ENCODE peak calls at places on chromosomes 2 and 18, in five cellular contexts. V is AG04450, I is cardiac muscle cell, U is dorsolateral prefrontal cortex, Q is HCT116. B is an unnamed sample.

GRCh38 chr18:12059334-12060181 is 34.1 kb upstream of the ANKRD62 start:
- DNase-seq in I (no peak), V (no peak), Q (peak), U (no peak), B (no peak)

GRCh38 chr2:23497063-23497462 is 112.1 kb downstream of the KLHL29 start:
- DNase-seq in V (no peak), Q (no peak), U (no peak), I (peak), B (no peak)

GRCh38 chr18:80249217-80250093 is 2.1 kb upstream of the PARD6G start:
- DNase-seq in V (no peak), Q (no peak), U (no peak), I (no peak), B (peak)

GRCh38 chr18:76405761-76406356 is 89.2 kb downstream of the ZNF516 start:
- DNase-seq in Q (peak), V (no peak), U (no peak), I (peak), B (peak)

GRCh38 chr2:201465524-201465971 is 14.0 kb downstream of the STRADB start:
- DNase-seq in I (peak), V (no peak), U (no peak), Q (no peak), B (no peak)

GRCh38 chr18:250685-251084 is 17.2 kb downstream of the THOC1 start:
- DNase-seq in Q (no peak), I (no peak), U (no peak), V (peak), B (no peak)

GRCh38 chr2:176038694-176039093 is 36.6 kb upstream of the LNPK start:
- DNase-seq in I (no peak), Q (no peak), U (no peak), V (no peak), B (no peak)

GRCh38 chr18:35917043-35917442 is 55.4 kb upstream of the RMP24 start:
- DNase-seq in U (no peak), Q (no peak), I (no peak), V (no peak), B (no peak)

GRCh38 chr2:14781148-14781547 is 148.6 kb downstream of the LRATD1 start:
- DNase-seq in U (no peak), I (no peak), V (no peak), Q (no peak), B (peak)

GRCh38 chr2:203814661-203815540 is 52.7 kb upstream of the CTLA4 start:
- DNase-seq in U (peak), V (peak), I (peak), Q (peak), B (peak)

GRCh38 chr18:47594063-47594462 is 336.4 kb downstream of the SMAD2 start:
- DNase-seq in Q (no peak), V (no peak), U (no peak), I (no peak), B (no peak)

GRCh38 chr2:152573168-152573567 is 144.1 kb downstream of the PRPF40A start:
- DNase-seq in V (no peak), Q (peak), I (peak), U (no peak), B (peak)

GRCh38 chr18:23069481-23069880 is 65.8 kb upstream of the CABLES1 start:
- DNase-seq in I (no peak), V (no peak), Q (no peak), U (no peak), B (no peak)

GRCh38 chr2:170226216-170226615 is 48.3 kb downstream of the MYO3B start:
- DNase-seq in V (no peak), U (no peak), I (no peak), Q (no peak), B (no peak)

GRCh38 chr18:57627488-57627887 is 5.9 kb upstream of the NARS1 start:
- DNase-seq in I (peak), V (no peak), Q (no peak), U (no peak), B (no peak)

GRCh38 chr2:71743995-71744675 is 290.8 kb downstream of the DYSF start:
- DNase-seq in U (no peak), V (no peak), I (no peak), Q (no peak), B (no peak)

GRCh38 chr2:46136481-46136880 is 160.7 kb upstream of the EPAS1 start:
- DNase-seq in Q (no peak), I (no peak), V (no peak), U (no peak), B (no peak)

GRCh38 chr2:127024769-127025356 is 82.1 kb downstream of the BIN1 start:
- DNase-seq in Q (no peak), I (peak), U (no peak), V (no peak), B (no peak)
- TF ChIP-seq CTCF in Q (no peak), I (peak), U (no peak), V (peak), B (no peak)

DNA sequence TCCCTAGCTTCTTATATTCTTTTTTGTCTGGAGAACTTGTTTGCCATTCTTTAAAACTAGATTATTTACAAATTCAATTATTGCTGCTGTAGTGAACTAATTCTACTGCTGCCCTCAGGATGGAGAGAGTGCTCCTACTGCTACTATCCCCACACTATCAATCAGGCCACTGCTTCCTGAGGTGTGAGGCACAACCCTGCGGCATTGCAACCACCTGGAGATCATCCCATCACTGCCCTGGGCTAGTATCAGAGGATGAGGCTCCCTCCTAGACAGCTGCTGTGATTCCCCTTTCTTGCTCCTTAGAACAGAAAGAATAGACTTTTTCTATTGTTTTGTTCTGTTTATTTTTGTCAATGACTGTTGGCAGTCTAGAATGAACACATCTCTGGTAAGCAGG is 146.6 kb downstream of the CDH19 start:
- DNase-seq in Q (no peak), U (no peak), V (no peak), I (no peak), B (no peak)
- H3K27ac ChIP-seq in Q (no peak), U (no peak), V (no peak), I (no peak), B (no peak)

GRCh38 chr2:39437522-39438296 is 624 bp upstream of the MAP4K3 start:
- DNase-seq in Q (peak), U (no peak), I (peak), V (no peak), B (peak)
- TF ChIP-seq CTCF in Q (no peak), U (no peak), I (no peak), V (no peak), B (no peak)

DNA sequence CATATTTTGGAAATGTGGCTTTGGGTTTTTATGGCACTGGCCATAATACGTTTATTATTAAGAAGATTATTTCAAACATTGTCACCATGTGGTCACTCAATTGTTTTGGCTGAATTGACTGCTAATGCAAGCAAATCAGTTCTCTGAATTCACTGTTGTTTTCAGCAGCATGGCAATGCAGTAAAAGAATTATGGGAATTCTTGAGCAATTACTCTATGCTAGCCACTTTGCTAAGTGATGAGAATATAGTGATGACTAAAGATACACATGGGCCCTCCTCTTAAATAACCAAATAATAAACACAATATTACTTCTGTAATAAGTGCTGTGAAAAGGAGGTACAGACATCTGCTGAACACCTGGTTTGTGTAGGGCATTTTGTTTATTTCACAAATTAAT is 58.0 kb upstream of the FANCL start:
- DNase-seq in I (no peak), V (no peak), U (no peak), Q (no peak), B (no peak)
- H3K27ac ChIP-seq in I (no peak), V (no peak), U (no peak), Q (no peak), B (no peak)

DNA sequence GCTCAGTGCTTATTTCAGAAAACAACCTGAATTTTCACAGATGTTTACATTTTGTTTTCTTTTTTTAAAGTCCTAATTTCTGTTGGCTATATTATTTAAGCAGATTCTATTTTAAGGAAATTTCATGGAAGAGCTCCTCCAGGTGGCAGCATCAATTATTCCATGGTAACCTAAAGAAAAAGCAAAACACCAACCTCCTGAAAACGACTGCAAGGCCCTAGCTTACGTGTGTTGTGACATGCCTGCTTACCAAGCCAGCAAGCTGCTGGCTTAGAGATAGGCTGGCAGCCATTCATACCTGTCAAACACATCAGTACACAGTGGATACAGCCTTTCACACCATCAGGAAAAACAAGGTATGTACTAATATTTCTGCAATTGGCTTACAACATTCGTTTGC is 64.9 kb downstream of the LPIN2 start:
- DNase-seq in Q (peak), U (no peak), I (peak), V (no peak), B (peak)
- TF ChIP-seq CTCF in Q (peak), U (peak), I (peak), V (peak), B (peak)

GRCh38 chr2:237876951-237877491 is 17.6 kb downstream of the RAMP1 start:
- DNase-seq in U (peak), V (no peak), I (no peak), Q (no peak), B (no peak)
- H3K27ac ChIP-seq in U (peak), V (no peak), I (no peak), Q (no peak), B (peak)

GRCh38 chr2:196635156-196635555 is 4.4 kb upstream of the CCDC150 start:
- DNase-seq in V (no peak), Q (no peak), U (no peak), I (peak), B (no peak)

GRCh38 chr2:196640031-196640548 is 575 bp downstream of the CCDC150 start:
- DNase-seq in Q (no peak), U (no peak), I (no peak), V (no peak), B (no peak)

GRCh38 chr2:196638765-196639164 is 750 bp upstream of the CCDC150 start:
- DNase-seq in V (no peak), Q (no peak), U (no peak), I (no peak), B (no peak)

GRCh38 chr2:196639180-196640030 is at the start of gene CCDC150:
- DNase-seq in U (peak), I (peak), Q (peak), V (peak), B (peak)
- TF ChIP-seq CTCF in U (peak), I (peak), Q (peak), V (peak), B (no peak)

DNA sequence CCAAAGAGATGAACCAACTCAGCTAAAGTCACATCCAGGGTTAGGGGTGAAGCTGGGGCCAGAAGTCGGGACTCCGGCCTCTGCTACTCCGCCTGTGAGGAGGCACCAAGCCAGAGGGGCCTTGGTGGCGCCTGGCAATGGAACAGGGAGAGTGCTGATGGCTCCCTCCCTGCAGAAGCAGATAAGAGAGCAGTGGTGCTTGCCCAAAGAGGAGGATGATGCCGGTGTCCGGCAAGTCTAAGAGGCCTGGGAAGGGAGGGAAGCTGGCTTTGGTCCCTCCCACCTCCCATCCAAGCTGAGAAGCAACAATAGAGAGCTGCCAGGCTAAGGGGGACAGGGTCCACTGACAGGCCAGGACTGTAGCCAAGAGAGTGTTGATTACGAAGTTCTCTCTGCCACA is 479.5 kb downstream of the TNS1 start:
- DNase-seq in V (no peak), I (no peak), Q (no peak), U (no peak), B (no peak)
- H3K27ac ChIP-seq in V (no peak), I (no peak), Q (no peak), U (no peak), B (no peak)

DNA sequence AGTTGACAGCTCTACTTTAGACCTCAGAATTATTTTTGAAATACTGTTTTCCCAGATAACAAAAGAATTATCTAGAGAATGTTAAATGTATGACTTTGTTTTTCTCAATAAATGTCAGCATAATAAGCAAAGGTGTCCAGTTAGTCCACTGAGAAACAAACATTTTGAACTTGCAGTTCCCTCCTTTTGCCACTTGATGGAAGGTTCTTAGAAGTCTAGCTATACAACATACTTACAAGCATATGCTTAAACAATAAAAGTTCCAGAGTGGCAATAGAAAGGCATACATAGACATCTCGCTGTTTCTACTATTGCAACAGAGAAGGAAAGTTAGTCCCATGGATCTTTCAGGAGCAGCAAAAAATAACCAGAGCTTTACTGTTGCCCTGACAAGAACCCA is 11.8 kb downstream of the NDUFA10 start:
- DNase-seq in Q (no peak), I (peak), U (no peak), V (no peak), B (no peak)
- TF ChIP-seq CTCF in Q (peak), I (peak), U (no peak), V (peak), B (peak)